ENCODE peak calls at places on chromosomes 13 and 19, in five cellular contexts. T is PC-3, M is GM23248, W is PC-9, L is fibroblast of lung. K is an unnamed sample.

GRCh38 chr19:2455481-2456300 is 1.1 kb downstream of the LMNB2 start:
- DNase-seq in W (no peak), L (no peak), M (peak; percentile 62), T (no peak), K (peak; percentile 42)

GRCh38 chr19:48796468-48797083 is 14.3 kb downstream of the BCAT2 start:
- DNase-seq in M (no peak), L (no peak), T (no peak), W (no peak), K (no peak)

GRCh38 chr13:26678796-26679195 is 81.8 kb downstream of the GPR12 start:
- DNase-seq in M (no peak), T (no peak), L (no peak), W (no peak), K (no peak)

GRCh38 chr19:49327878-49328544 is 3.0 kb upstream of the SLC6A16 start:
- DNase-seq in T (peak; percentile 58), W (no peak), M (peak; percentile 67), L (peak; percentile 10), K (peak; percentile 44)

GRCh38 chr13:24041822-24042221 is 118.7 kb upstream of the SPATA13 start:
- DNase-seq in M (no peak), L (no peak), W (no peak), T (no peak), K (no peak)

GRCh38 chr13:99626461-99627082 is 125.3 kb downstream of the TM9SF2 start:
- DNase-seq in W (no peak), T (peak; percentile 68), L (peak; percentile 64), M (peak; percentile 87), K (peak; percentile 25)

GRCh38 chr19:38993271-38993670 is 17.7 kb upstream of the FBXO17 start:
- DNase-seq in L (peak; percentile 82), T (peak; percentile 73), W (no peak), M (peak; percentile 88), K (no peak)

GRCh38 chr13:45786293-45786920 is 65.1 kb downstream of the SIAH3 start:
- DNase-seq in W (no peak), M (no peak), L (no peak), T (no peak), K (peak; percentile 28)

GRCh38 chr19:35549174-35549788 is 3.9 kb downstream of the TMEM147 start:
- DNase-seq in T (peak; percentile 65), L (peak; percentile 50), W (peak; percentile 50), M (peak; percentile 84), K (peak; percentile 83)

GRCh38 chr13:89969996-89970709 is 1377.3 kb upstream of the MIR17HG start:
- DNase-seq in L (peak; percentile 64), T (peak; percentile 2), M (peak; percentile 46), W (no peak), K (no peak)

GRCh38 chr19:1280588-1281269 is 4.9 kb upstream of the EFNA2 start:
- DNase-seq in M (no peak), L (no peak), T (no peak), W (no peak), K (no peak)

GRCh38 chr13:93173656-93174055 is 53.0 kb upstream of the GPC6 start:
- DNase-seq in M (peak; percentile 37), W (no peak), T (no peak), L (peak; percentile 74), K (no peak)

GRCh38 chr19:16588824-16589577 is 16.8 kb upstream of the SLC35E1 start:
- DNase-seq in T (no peak), W (no peak), L (no peak), M (no peak), K (no peak)

GRCh38 chr19:38562096-38562495 is 55.7 kb downstream of the MAP4K1 start:
- DNase-seq in L (no peak), T (no peak), M (no peak), W (no peak), K (no peak)

GRCh38 chr13:26831336-26831908 is 70.8 kb upstream of the GPR12 start:
- DNase-seq in L (no peak), T (no peak), W (no peak), M (no peak), K (peak; percentile 3)

GRCh38 chr13:81382236-81382635 is 1041.3 kb upstream of the SPRY2 start:
- DNase-seq in W (no peak), L (no peak), T (no peak), M (no peak), K (no peak)

GRCh38 chr19:38544569-38545315 is 73.0 kb downstream of the MAP4K1 start:
- DNase-seq in W (peak; percentile 73), M (peak; percentile 18), T (no peak), L (peak; percentile 7), K (no peak)

GRCh38 chr19:50266896-50267295 is 62.3 kb downstream of the KCNC3 start:
- DNase-seq in L (no peak), W (no peak), T (peak; percentile 39), M (no peak), K (no peak)

GRCh38 chr13:99217461-99218101 is 16.9 kb downstream of the UBAC2 start:
- DNase-seq in M (no peak), W (peak; percentile 4), L (no peak), T (no peak), K (no peak)

GRCh38 chr13:110634558-110634957 is 19.2 kb downstream of the NAXD start:
- DNase-seq in T (peak; percentile 25), W (no peak), L (peak; percentile 90), M (peak; percentile 48), K (peak; percentile 61)

GRCh38 chr13:58437436-58437835 is 805.9 kb downstream of the PCDH17 start:
- DNase-seq in T (no peak), M (no peak), W (no peak), L (no peak), K (peak; percentile 1)

GRCh38 chr13:109945206-109945960 is 159.0 kb upstream of the IRS2 start:
- DNase-seq in M (peak; percentile 93), L (peak; percentile 66), T (peak; percentile 58), W (peak; percentile 76), K (no peak)

GRCh38 chr13:110424596-110425443 is 117.7 kb downstream of the COL4A2 start:
- DNase-seq in L (no peak), M (no peak), W (no peak), T (no peak), K (no peak)

GRCh38 chr19:36421749-36422481 is 3.5 kb upstream of the ZFP82 start:
- DNase-seq in T (no peak), W (no peak), M (peak; percentile 9), L (peak; percentile 24), K (no peak)

GRCh38 chr13:107291875-107292274 is 723.9 kb upstream of the ARGLU1 start:
- DNase-seq in T (peak; percentile 29), W (no peak), M (no peak), L (no peak), K (no peak)

GRCh38 chr13:78940444-78940843 is 281.5 kb upstream of the OBI1 start:
- DNase-seq in L (no peak), T (no peak), W (no peak), M (no peak), K (no peak)

GRCh38 chr13:71866173-71867091 is 572 bp downstream of the DACH1 start:
- DNase-seq in L (peak; percentile 17), M (peak; percentile 24), T (no peak), W (no peak), K (peak; percentile 9)

GRCh38 chr19:10553943-10554381 is 10.3 kb downstream of the ATG4D start:
- DNase-seq in M (no peak), W (no peak), T (no peak), L (no peak), K (no peak)

GRCh38 chr19:51607920-51608562 is 22.2 kb downstream of the SIGLEC5 start:
- DNase-seq in L (peak; percentile 39), T (peak; percentile 90), W (peak; percentile 64), M (peak; percentile 83), K (peak; percentile 83)

DNA sequence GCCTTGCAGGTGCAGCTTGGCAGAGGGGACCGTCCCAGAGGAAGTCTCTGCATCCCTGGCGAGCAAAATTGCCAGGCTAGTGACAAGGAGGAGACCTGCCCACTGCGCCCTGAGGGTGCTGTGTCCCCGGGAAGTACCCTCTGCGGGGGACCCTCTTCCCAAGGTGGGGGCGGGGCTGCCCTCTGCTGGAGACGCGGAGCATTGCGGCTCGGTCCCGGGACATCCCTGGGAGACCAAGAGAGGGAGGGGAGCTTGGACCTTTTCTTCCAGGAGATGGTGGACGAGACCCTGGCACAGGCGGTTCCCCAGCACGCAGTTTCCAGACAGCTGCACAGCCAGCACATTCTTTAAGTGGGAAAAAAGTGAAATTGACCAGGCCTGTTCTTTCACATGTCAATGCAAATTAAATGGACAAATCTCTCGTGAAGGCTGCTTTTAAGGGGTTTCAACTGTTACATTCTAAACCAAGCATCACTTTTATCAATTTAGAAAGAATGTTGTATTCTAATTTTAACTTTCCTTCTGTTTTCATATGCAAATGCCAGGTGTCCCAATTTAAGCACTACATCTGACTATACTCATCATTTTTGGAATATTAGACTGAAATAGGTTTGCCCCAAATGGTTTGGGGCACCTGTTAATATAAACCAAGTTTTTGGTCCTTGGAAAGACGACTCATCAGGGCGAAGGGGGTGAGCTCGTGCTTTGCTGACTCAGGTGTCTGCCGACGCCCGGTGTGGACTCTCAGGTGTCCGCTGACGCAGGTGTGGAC is 60.7 kb downstream of the MCF2L start:
- DNase-seq in T (peak; percentile 46), L (no peak), M (peak; percentile 19), W (no peak), K (peak; percentile 60)
- TF ChIP-seq EZH2 in T (no peak), L (no peak), M (no peak), W (no peak), K (no peak)

GRCh38 chr19:5076440-5077208 is 107.7 kb downstream of the KDM4B start:
- DNase-seq in L (no peak), T (no peak), W (no peak), M (no peak), K (no peak)
- H3K4me1 ChIP-seq in L (no peaks in the 10 kb centered on the region), T (no peaks in the 10 kb centered on the region), W (no peaks in the 10 kb centered on the region), M (no peaks in the 10 kb centered on the region), K (peaks cover 57% of the 10 kb centered on the region)

DNA sequence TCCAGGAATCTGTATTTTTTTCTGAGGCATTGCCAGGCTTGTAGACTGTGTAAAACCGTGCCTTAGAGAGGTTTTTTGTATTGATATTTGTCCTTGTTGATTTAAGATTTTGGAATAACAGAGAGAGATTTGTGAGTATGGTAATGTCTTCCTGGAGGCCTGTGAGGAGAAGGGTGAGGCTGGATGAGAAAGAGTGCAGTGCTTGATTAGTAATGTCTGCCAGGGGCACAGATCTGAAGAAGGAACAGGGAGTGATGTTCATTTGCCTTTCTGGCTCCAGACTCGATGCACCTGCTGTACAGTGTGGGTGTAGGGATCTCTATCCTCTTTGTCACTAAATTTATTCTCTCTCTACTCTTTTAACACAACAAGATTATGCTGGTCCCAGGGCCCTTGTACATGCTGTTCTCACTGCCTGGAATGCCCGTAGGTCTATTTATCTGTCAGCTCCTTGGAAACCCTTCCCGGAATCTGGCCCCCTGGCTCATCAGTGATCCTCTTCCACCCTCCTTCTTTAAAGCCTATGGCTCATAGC is 4.3 kb downstream of the FIZ1 start:
- DNase-seq in W (peak; percentile 29), T (no peak), L (no peak), M (no peak), K (no peak)
- H3K27ac ChIP-seq in W (no peak overlapping the region), T (no peak overlapping the region), L (no peak overlapping the region), M (no peak overlapping the region), K (no peak overlapping the region)

GRCh38 chr13:35470671-35471465 is 5.6 kb downstream of the MAB21L1 start:
- DNase-seq in W (no peak), M (peak; percentile 88), T (no peak), L (peak; percentile 39), K (no peak)
- TF ChIP-seq EZH2 in W (no peak), M (no peak), T (no peak), L (no peak), K (no peak)

GRCh38 chr13:32245555-32245954 is 69.6 kb downstream of the ZAR1L start:
- DNase-seq in T (no peak), M (no peak), L (no peak), W (no peak), K (no peak)
- H3K4me1 ChIP-seq in T (no peaks in the 10 kb centered on the region), M (no peaks in the 10 kb centered on the region), L (no peaks in the 10 kb centered on the region), W (no peaks in the 10 kb centered on the region), K (no peaks in the 10 kb centered on the region)

K was measured in A673.